ENCODE peak calls at places on chromosomes 11 and 22, in five cellular contexts. T is HAP-1; U is CD8-positive, alpha-beta T cell; W is CD4-positive, CD25-positive, alpha-beta regulatory T cell; I is left ventricle myocardium inferior. S is an unnamed sample.
A peak's percentile ranks its signal among the peaks of the same experiment; 100 is the strongest.

GRCh38 chr22:33920927-33921575 is 775 bp upstream of the LARGE1 start:
- DNase-seq in T (peak; percentile 93), U (peak; percentile 83), W (peak; percentile 52), I (peak; percentile 100), S (peak; percentile 100)

GRCh38 chr11:763549-764321 is 13.6 kb downstream of the GATD1 start:
- DNase-seq in T (no peak), U (no peak), W (no peak), I (no peak), S (peak; percentile 57)

GRCh38 chr22:48781868-48782267 is 1045.8 kb downstream of the BRD1 start:
- DNase-seq in T (no peak), U (peak; percentile 23), W (no peak), I (no peak), S (no peak)

GRCh38 chr11:45301537-45302246 is 15.6 kb upstream of the SYT13 start:
- DNase-seq in T (no peak), U (no peak), W (no peak), I (no peak), S (no peak)

GRCh38 chr11:59144096-59144495 is 1.4 kb downstream of the FAM111A start:
- DNase-seq in T (no peak), U (no peak), W (no peak), I (no peak), S (no peak)

GRCh38 chr11:61152816-61153592 is 8.2 kb downstream of the VPS37C start:
- DNase-seq in T (no peak), U (no peak), W (no peak), I (no peak), S (no peak)

GRCh38 chr11:76806608-76807205 is 23.6 kb downstream of the TSKU start:
- DNase-seq in T (no peak), U (no peak), W (no peak), I (no peak), S (no peak)

GRCh38 chr11:68935516-68936357 is 32.0 kb downstream of the IGHMBP2 start:
- DNase-seq in T (no peak), U (no peak), W (no peak), I (no peak), S (no peak)

GRCh38 chr22:27420817-27421361 is 380.7 kb downstream of the MN1 start:
- DNase-seq in T (no peak), U (no peak), W (no peak), I (peak; percentile 84), S (peak; percentile 52)

GRCh38 chr11:78110830-78111229 is 28.6 kb downstream of the ALG8 start:
- DNase-seq in T (no peak), U (no peak), W (no peak), I (no peak), S (no peak)

GRCh38 chr22:32620992-32621391 is 146.4 kb downstream of the FBXO7 start:
- DNase-seq in T (no peak), U (no peak), W (no peak), I (no peak), S (no peak)

GRCh38 chr11:45321669-45322068 is 35.5 kb upstream of the SYT13 start:
- DNase-seq in T (no peak), U (no peak), W (no peak), I (no peak), S (no peak)

GRCh38 chr11:62708423-62709261 is 1.2 kb downstream of the GNG3 start:
- DNase-seq in T (no peak), U (peak; percentile 75), W (peak; percentile 36), I (no peak), S (peak; percentile 77)

GRCh38 chr11:27839226-27839913 is 139.1 kb upstream of the BDNF start:
- DNase-seq in T (no peak), U (no peak), W (no peak), I (no peak), S (no peak)

GRCh38 chr11:76654310-76654851 is 16.2 kb downstream of the LRRC32 start:
- DNase-seq in T (no peak), U (no peak), W (no peak), I (peak; percentile 63), S (no peak)

GRCh38 chr11:65927904-65928397 is 8.7 kb downstream of the DRAP1 start:
- DNase-seq in T (no peak), U (peak; percentile 85), W (peak; percentile 62), I (no peak), S (peak; percentile 53)

GRCh38 chr11:79090191-79090590 is 350.6 kb downstream of the TENM4 start:
- DNase-seq in T (no peak), U (no peak), W (no peak), I (no peak), S (no peak)

GRCh38 chr22:37533995-37534394 is 14.8 kb upstream of the CARD10 start:
- DNase-seq in T (no peak), U (no peak), W (no peak), I (no peak), S (no peak)

GRCh38 chr22:29702025-29702930 is 17.5 kb upstream of the CABP7 start:
- DNase-seq in T (no peak), U (no peak), W (no peak), I (no peak), S (peak; percentile 57)

GRCh38 chr22:29703595-29704195 is 16.1 kb upstream of the CABP7 start:
- DNase-seq in T (no peak), U (no peak), W (no peak), I (no peak), S (no peak)

GRCh38 chr22:29700949-29701927 is 18.6 kb upstream of the CABP7 start:
- DNase-seq in T (peak; percentile 25), U (no peak), W (no peak), I (no peak), S (no peak)

GRCh38 chr22:29704528-29705285 is 15.1 kb upstream of the CABP7 start:
- DNase-seq in T (no peak), U (no peak), W (no peak), I (no peak), S (no peak)

GRCh38 chr22:29702931-29703594 is 16.7 kb upstream of the CABP7 start:
- DNase-seq in T (no peak), U (no peak), W (no peak), I (peak; percentile 33), S (no peak)
- H3K4me1 ChIP-seq in T (no peaks in the 10 kb centered on the region), U (peaks cover 10% of the 10 kb centered on the region), W (peaks cover 17% of the 10 kb centered on the region), I (peaks cover 21% of the 10 kb centered on the region), S (peaks cover 10% of the 10 kb centered on the region)

GRCh38 chr11:131372243-131372930 is 2.0 kb downstream of the NTM start:
- DNase-seq in T (no peak), U (no peak), W (no peak), I (no peak), S (no peak)
- H3K4me1 ChIP-seq in T (no peaks in the 10 kb centered on the region), U (no peaks in the 10 kb centered on the region), W (no peaks in the 10 kb centered on the region), I (peaks cover 14% of the 10 kb centered on the region), S (peaks cover 10% of the 10 kb centered on the region)

GRCh38 chr11:73314121-73314948 is 6.3 kb downstream of the ARHGEF17 start:
- DNase-seq in T (no peak), U (no peak), W (no peak), I (peak; percentile 49), S (no peak)

GRCh38 chr11:73313652-73314051 is 5.6 kb downstream of the ARHGEF17 start:
- DNase-seq in T (no peak), U (no peak), W (no peak), I (no peak), S (no peak)

GRCh38 chr11:73316422-73316821 is 8.3 kb downstream of the ARHGEF17 start:
- DNase-seq in T (no peak), U (no peak), W (no peak), I (no peak), S (no peak)

GRCh38 chr11:73317373-73317772 is 9.3 kb downstream of the ARHGEF17 start:
- DNase-seq in T (no peak), U (no peak), W (no peak), I (peak; percentile 82), S (peak; percentile 55)

DNA sequence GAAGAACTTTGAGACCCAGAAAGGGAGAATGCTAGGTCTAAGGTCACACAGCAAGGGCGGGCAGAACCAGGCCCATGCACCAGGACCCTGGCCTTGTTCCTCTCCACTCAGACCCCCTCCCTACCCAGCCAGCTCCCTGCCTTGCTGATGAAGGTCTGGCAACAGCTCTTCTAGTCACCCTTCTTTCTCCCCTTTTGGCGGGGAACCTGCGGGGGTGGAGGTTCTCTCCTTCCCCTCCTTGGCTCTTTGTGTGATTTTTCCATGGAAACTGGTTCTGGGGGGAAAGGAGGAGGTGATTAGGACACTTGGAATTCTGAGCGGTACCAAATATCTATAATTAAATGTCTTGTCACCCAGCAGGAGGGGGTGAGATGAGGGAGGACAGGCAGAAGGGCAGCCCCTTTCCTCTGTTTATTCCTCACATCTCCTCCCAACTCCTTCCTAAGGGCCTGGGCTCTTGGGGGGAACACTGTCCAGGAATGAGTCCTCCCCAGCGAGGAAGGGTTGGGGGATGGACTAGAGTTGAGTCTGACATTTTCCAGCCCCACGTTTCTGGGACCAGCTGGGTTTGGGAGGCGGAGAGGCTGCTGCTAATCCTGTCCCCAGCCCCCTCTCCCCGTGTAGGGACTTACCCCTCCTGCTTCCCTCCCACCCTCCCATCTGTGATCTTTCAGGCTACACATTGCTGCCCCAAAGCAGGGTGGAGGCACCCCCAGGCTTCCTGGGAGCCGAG is 7.4 kb downstream of the ARHGEF17 start:
- DNase-seq in T (no peak), U (no peak), W (no peak), I (no peak), S (no peak)
- H3K4me1 ChIP-seq in T (peaks cover 6% of the 10 kb centered on the region), U (no peaks in the 10 kb centered on the region), W (no peaks in the 10 kb centered on the region), I (peaks cover 100% of the 10 kb centered on the region), S (peaks cover 9% of the 10 kb centered on the region)

GRCh38 chr22:39176673-39177455 is 24.4 kb upstream of the CBX7 start:
- DNase-seq in T (no peak), U (no peak), W (no peak), I (no peak), S (no peak)
- H3K4me1 ChIP-seq in T (peaks cover 27% of the 10 kb centered on the region), U (peaks cover 54% of the 10 kb centered on the region), W (peaks cover 56% of the 10 kb centered on the region), I (peaks cover 74% of the 10 kb centered on the region), S (peaks cover 11% of the 10 kb centered on the region)

DNA sequence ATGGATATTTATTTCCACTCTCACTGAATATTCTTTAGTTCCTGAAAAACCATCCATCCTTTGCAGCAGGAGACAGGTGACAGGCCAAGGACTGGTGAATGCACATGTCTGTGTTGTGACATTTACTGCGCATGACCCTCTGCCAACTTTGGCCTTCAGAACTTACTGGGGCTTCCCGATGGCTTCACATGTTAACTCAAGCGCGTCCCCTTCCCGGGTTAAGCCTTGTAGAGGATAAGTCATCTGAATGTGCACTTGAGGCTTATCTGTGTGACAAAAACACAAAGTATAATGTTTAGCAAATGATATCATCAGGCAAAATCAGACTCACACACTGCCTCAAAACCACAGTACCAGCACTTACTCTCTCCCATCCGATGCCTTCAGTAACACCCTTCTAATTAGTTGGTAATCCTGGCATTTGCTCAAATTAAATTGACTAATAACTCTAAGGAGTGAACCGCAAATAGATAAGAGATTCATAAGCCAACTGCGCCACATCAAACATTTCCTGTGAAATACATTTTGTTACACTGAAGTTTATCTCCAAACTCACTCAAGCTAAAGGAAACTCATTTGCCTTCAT is 286.4 kb downstream of the CADM1 start:
- DNase-seq in T (no peak), U (no peak), W (no peak), I (no peak), S (no peak)
- H3K4me1 ChIP-seq in T (no peaks in the 10 kb centered on the region), U (no peaks in the 10 kb centered on the region), W (peaks cover 17% of the 10 kb centered on the region), I (peaks cover 32% of the 10 kb centered on the region), S (no peaks in the 10 kb centered on the region)

GRCh38 chr11:126157326-126158030 is 54.0 kb downstream of the RPUSD4 start:
- DNase-seq in T (no peak), U (no peak), W (no peak), I (no peak), S (no peak)
- H3K4me1 ChIP-seq in T (no peaks in the 10 kb centered on the region), U (no peaks in the 10 kb centered on the region), W (no peaks in the 10 kb centered on the region), I (no peaks in the 10 kb centered on the region), S (no peaks in the 10 kb centered on the region)

GRCh38 chr11:114088836-114089235 is 29.3 kb downstream of the ZBTB16 start:
- DNase-seq in T (no peak), U (no peak), W (no peak), I (no peak), S (no peak)
- H3K4me1 ChIP-seq in T (no peaks in the 10 kb centered on the region), U (no peaks in the 10 kb centered on the region), W (no peaks in the 10 kb centered on the region), I (peaks cover 100% of the 10 kb centered on the region), S (peaks cover 13% of the 10 kb centered on the region)

GRCh38 chr22:39315389-39315788 is 4.0 kb downstream of the RPL3 start:
- DNase-seq in T (no peak), U (no peak), W (no peak), I (no peak), S (no peak)
- H3K4me1 ChIP-seq in T (peaks cover 12% of the 10 kb centered on the region), U (peaks cover 48% of the 10 kb centered on the region), W (peaks cover 40% of the 10 kb centered on the region), I (peaks cover 93% of the 10 kb centered on the region), S (peaks cover 36% of the 10 kb centered on the region)